ENCODE peak calls at places on chromosomes 2 and 18, in seven cellular contexts. A, P, K, L, E, Y and I are unnamed samples.

GRCh38 chr2:15158117-15158516 is 403.0 kb downstream of the NBAS start:
- DNase-seq in A (no peak), P (no peak), K (no peak), L (no peak), E (peak; percentile 90), Y (no peak), I (no peak)

GRCh38 chr2:128524183-128524582 is 205.5 kb upstream of the HS6ST1 start:
- DNase-seq in A (no peak), P (no peak), K (no peak), L (no peak), E (no peak), Y (no peak), I (no peak)

GRCh38 chr2:209471037-209471436 is 47.2 kb downstream of the MAP2 start:
- DNase-seq in A (no peak), P (peak; percentile 21), K (peak; percentile 73), L (no peak), E (no peak), Y (no peak), I (no peak)

GRCh38 chr2:67877281-67877680 is 185.5 kb downstream of the C1D start:
- DNase-seq in A (no peak), P (no peak), K (no peak), L (no peak), E (peak; percentile 27), Y (no peak), I (no peak)

GRCh38 chr2:59183070-59183469 is 941.9 kb upstream of the FANCL start:
- DNase-seq in A (no peak), P (no peak), K (no peak), L (no peak), E (no peak), Y (no peak), I (no peak)

GRCh38 chr18:27213123-27213717 is 28.1 kb upstream of the CHST9 start:
- DNase-seq in A (no peak), P (no peak), K (no peak), L (no peak), E (no peak), Y (peak; percentile 1), I (no peak)

GRCh38 chr2:3229221-3229620 is 148.4 kb downstream of the EIPR1 start:
- DNase-seq in A (no peak), P (no peak), K (no peak), L (no peak), E (no peak), Y (no peak), I (no peak)

GRCh38 chr2:163252199-163252598 is 413.6 kb upstream of the KCNH7 start:
- DNase-seq in A (no peak), P (no peak), K (no peak), L (no peak), E (no peak), Y (no peak), I (no peak)

GRCh38 chr2:107932483-107932882 is 53.8 kb upstream of the SLC5A7 start:
- DNase-seq in A (no peak), P (peak; percentile 42), K (peak; percentile 45), L (no peak), E (no peak), Y (peak; percentile 12), I (peak; percentile 29)

GRCh38 chr2:219614076-219614860 is 13.2 kb upstream of the SLC4A3 start:
- DNase-seq in A (no peak), P (no peak), K (no peak), L (no peak), E (no peak), Y (no peak), I (no peak)

GRCh38 chr2:9165625-9166024 is 41.0 kb upstream of the ASAP2 start:
- DNase-seq in A (no peak), P (peak; percentile 34), K (peak; percentile 73), L (peak; percentile 56), E (no peak), Y (no peak), I (no peak)

GRCh38 chr2:102618452-102619413 is 620 bp upstream of the SLC9A2 start:
- DNase-seq in A (peak; percentile 84), P (peak; percentile 6), K (peak; percentile 36), L (peak; percentile 18), E (peak; percentile 62), Y (peak; percentile 1), I (peak; percentile 39)

GRCh38 chr2:118224888-118225264 is 136.6 kb downstream of the INSIG2 start:
- DNase-seq in A (no peak), P (no peak), K (no peak), L (no peak), E (peak; percentile 69), Y (peak; percentile 71), I (no peak)

GRCh38 chr2:53594586-53594918 is 173.1 kb upstream of the CHAC2 start:
- DNase-seq in A (no peak), P (peak; percentile 29), K (peak; percentile 10), L (no peak), E (no peak), Y (peak; percentile 13), I (no peak)

GRCh38 chr18:59268127-59268721 is 5.0 kb downstream of the RAX start:
- DNase-seq in A (no peak), P (no peak), K (no peak), L (no peak), E (peak; percentile 20), Y (no peak), I (no peak)

GRCh38 chr2:109526442-109526970 is 87.3 kb downstream of the SEPTIN10 start:
- DNase-seq in A (no peak), P (no peak), K (no peak), L (no peak), E (no peak), Y (no peak), I (no peak)

GRCh38 chr2:240916571-240917008 is 10.5 kb downstream of the CROCC2 start:
- DNase-seq in A (no peak), P (peak; percentile 93), K (peak; percentile 97), L (no peak), E (peak; percentile 67), Y (peak; percentile 94), I (peak; percentile 79)

GRCh38 chr2:38376346-38376682 is 759 bp downstream of the ATL2 start:
- DNase-seq in A (peak; percentile 75), P (peak; percentile 71), K (peak; percentile 88), L (peak; percentile 53), E (no peak), Y (peak; percentile 60), I (peak; percentile 78)

GRCh38 chr2:233075966-233076339 is 15.8 kb downstream of the INPP5D start:
- DNase-seq in A (no peak), P (no peak), K (no peak), L (no peak), E (no peak), Y (no peak), I (no peak)

DNA sequence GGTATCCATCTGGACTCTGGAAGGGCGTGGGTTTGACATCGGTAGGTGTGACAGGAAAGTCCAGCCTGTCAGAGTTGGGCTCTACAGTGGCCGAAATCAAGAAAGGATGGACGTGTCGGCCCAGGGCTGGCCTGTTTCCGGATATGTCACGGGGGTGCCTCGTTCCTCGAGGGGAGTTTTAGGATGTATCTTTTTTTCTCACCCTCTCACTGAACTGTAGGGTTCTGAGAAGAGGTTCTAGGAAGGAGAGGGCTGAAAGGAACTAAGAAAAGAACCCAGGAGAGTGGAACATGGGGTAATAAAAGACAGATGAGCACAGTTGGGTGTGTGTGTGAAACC is 7.2 kb upstream of the SP9 start:
- DNase-seq in A (no peak), P (no peak), K (no peak), L (no peak), E (no peak), Y (no peak), I (no peak)
- TF ChIP-seq EZH2 in A (no peak), P (no peak), K (no peak), L (no peak), E (peak; percentile 84), Y (no peak), I (no peak)

GRCh38 chr2:81195017-81195773 is 890.6 kb upstream of the LRRTM1 start:
- DNase-seq in A (no peak), P (no peak), K (no peak), L (no peak), E (no peak), Y (no peak), I (no peak)

GRCh38 chr2:81195774-81196382 is 891.3 kb upstream of the LRRTM1 start:
- DNase-seq in A (no peak), P (no peak), K (no peak), L (no peak), E (no peak), Y (no peak), I (no peak)

GRCh38 chr2:81194581-81194980 is 890.0 kb upstream of the LRRTM1 start:
- DNase-seq in A (no peak), P (no peak), K (no peak), L (no peak), E (no peak), Y (no peak), I (no peak)

GRCh38 chr2:81196933-81197628 is 892.5 kb upstream of the LRRTM1 start:
- DNase-seq in A (no peak), P (no peak), K (no peak), L (no peak), E (no peak), Y (no peak), I (no peak)

GRCh38 chr2:81196383-81196851 is 891.9 kb upstream of the LRRTM1 start:
- DNase-seq in A (no peak), P (no peak), K (no peak), L (no peak), E (no peak), Y (no peak), I (no peak)
- H3K9me3 ChIP-seq in A (no peaks in the 10 kb centered on the region), P (no peaks in the 10 kb centered on the region), K (no peaks in the 10 kb centered on the region), L (no peaks in the 10 kb centered on the region), E (no peaks in the 10 kb centered on the region), Y (peaks cover 40% of the 10 kb centered on the region), I (no peaks in the 10 kb centered on the region)

GRCh38 chr2:64326578-64327050 is 127.3 kb upstream of the LGALSL start:
- DNase-seq in A (no peak), P (no peak), K (no peak), L (no peak), E (no peak), Y (no peak), I (no peak)
- TF ChIP-seq EZH2 in A (no peak), P (no peak), K (no peak), L (no peak), E (no peak), Y (no peak), I (no peak)

GRCh38 chr2:100344433-100344832 is 22.1 kb upstream of the LONRF2 start:
- DNase-seq in A (no peak), P (no peak), K (no peak), L (no peak), E (no peak), Y (no peak), I (no peak)
- H3K9me3 ChIP-seq in A (peaks cover 2% of the 10 kb centered on the region), P (no peaks in the 10 kb centered on the region), K (no peaks in the 10 kb centered on the region), L (no peaks in the 10 kb centered on the region), E (no peaks in the 10 kb centered on the region), Y (no peaks in the 10 kb centered on the region), I (no peaks in the 10 kb centered on the region)

DNA sequence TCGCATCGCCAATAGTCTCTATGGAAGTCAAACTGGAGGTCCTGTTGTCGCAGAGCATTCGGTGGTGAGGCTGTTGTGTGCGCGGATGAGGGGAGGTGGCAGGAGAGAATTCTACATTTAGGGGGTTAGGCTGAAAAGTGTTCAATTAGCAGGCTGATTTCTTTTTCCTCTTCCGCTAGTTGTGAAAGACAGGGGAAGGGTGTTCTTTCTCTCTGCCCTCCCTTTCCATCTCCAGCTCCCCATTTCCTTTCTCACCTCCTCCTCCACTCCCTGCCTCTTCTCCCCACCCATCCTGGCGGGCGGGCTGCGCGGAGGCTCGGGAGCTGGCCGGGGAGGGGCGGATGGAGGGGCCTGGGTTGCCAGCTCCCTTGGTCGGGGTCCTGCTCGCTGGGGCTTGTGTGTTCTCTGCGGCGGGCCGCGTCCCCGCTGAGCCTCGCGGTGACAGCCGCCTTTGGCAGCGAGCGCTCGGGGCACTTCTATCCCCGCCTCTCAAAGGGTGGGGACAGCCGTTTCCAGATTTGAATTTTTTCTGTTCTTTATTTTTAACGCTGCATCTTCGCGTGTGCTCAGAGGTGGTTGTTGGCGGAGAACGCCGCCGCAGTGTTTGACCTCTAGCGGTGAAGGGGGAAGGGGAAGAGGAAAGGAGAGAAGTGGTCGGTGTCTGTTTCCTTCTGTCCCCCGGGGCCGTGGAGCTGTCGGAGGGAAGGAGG is 3.6 kb downstream of the SOX11 start:
- DNase-seq in A (no peak), P (peak; percentile 73), K (peak; percentile 30), L (no peak), E (peak; percentile 65), Y (peak; percentile 81), I (peak; percentile 60)
- TF ChIP-seq EZH2 in A (no peak), P (no peak), K (peak; percentile 30), L (no peak), E (no peak), Y (no peak), I (peak; percentile 56)